ENCODE peak calls at places on chromosomes 2 and 18, in ten cellular contexts. One of them, this sample, is unnamed.

GRCh38 chr2:190404487-190404886 is 3.7 kb upstream of the MFSD6 start:
- DNase-seq in BJ: no peak
- DNase-seq in T-helper 9 cell: no peak
- DNase-seq in NCI-H2081: no peak
- DNase-seq in HEK293T: no peak
- DNase-seq in endothelial cell: no peak
- DNase-seq in activated CD4-positive, alpha-beta T cell treated with anti-CD3 and anti-CD28 coated beads for 4 hours: peak
- DNase-seq in cardiac fibroblast: peak
- DNase-seq in GM20000: no peak
- DNase-seq in stimulated activated CD8-positive, alpha-beta memory T cell treated with anti-CD3 and anti-CD28 coated beads, Interleukin-15, amount 100 ng/mL, for 24 hours: no peak
- DNase-seq in this sample: no peak

GRCh38 chr2:176956791-176957190 is 255.8 kb upstream of the HNRNPA3 start:
- DNase-seq in cardiac fibroblast: no peak
- DNase-seq in BJ: no peak
- DNase-seq in activated CD4-positive, alpha-beta T cell treated with anti-CD3 and anti-CD28 coated beads for 4 hours: no peak
- DNase-seq in HEK293T: no peak
- DNase-seq in stimulated activated CD8-positive, alpha-beta memory T cell treated with anti-CD3 and anti-CD28 coated beads, Interleukin-15, amount 100 ng/mL, for 24 hours: no peak
- DNase-seq in GM20000: no peak
- DNase-seq in NCI-H2081: no peak
- DNase-seq in T-helper 9 cell: no peak
- DNase-seq in endothelial cell: no peak
- DNase-seq in this sample: no peak

GRCh38 chr18:8854962-8855361 is 149.6 kb downstream of the MTCL1 start:
- DNase-seq in NCI-H2081: no peak
- DNase-seq in HEK293T: no peak
- DNase-seq in stimulated activated CD8-positive, alpha-beta memory T cell treated with anti-CD3 and anti-CD28 coated beads, Interleukin-15, amount 100 ng/mL, for 24 hours: no peak
- DNase-seq in GM20000: no peak
- DNase-seq in T-helper 9 cell: no peak
- DNase-seq in activated CD4-positive, alpha-beta T cell treated with anti-CD3 and anti-CD28 coated beads for 4 hours: no peak
- DNase-seq in cardiac fibroblast: no peak
- DNase-seq in BJ: no peak
- DNase-seq in endothelial cell: no peak
- DNase-seq in this sample: no peak

GRCh38 chr18:79367480-79367879 is 28.2 kb upstream of the NFATC1 start:
- DNase-seq in activated CD4-positive, alpha-beta T cell treated with anti-CD3 and anti-CD28 coated beads for 4 hours: no peak
- DNase-seq in stimulated activated CD8-positive, alpha-beta memory T cell treated with anti-CD3 and anti-CD28 coated beads, Interleukin-15, amount 100 ng/mL, for 24 hours: no peak
- DNase-seq in BJ: no peak
- DNase-seq in NCI-H2081: no peak
- DNase-seq in endothelial cell: no peak
- DNase-seq in GM20000: no peak
- DNase-seq in cardiac fibroblast: no peak
- DNase-seq in HEK293T: no peak
- DNase-seq in T-helper 9 cell: no peak
- DNase-seq in this sample: no peak

GRCh38 chr2:154507186-154507585 is 191.3 kb upstream of the KCNJ3 start:
- DNase-seq in stimulated activated CD8-positive, alpha-beta memory T cell treated with anti-CD3 and anti-CD28 coated beads, Interleukin-15, amount 100 ng/mL, for 24 hours: no peak
- DNase-seq in HEK293T: peak
- DNase-seq in cardiac fibroblast: no peak
- DNase-seq in activated CD4-positive, alpha-beta T cell treated with anti-CD3 and anti-CD28 coated beads for 4 hours: no peak
- DNase-seq in GM20000: no peak
- DNase-seq in T-helper 9 cell: no peak
- DNase-seq in endothelial cell: no peak
- DNase-seq in BJ: no peak
- DNase-seq in NCI-H2081: no peak
- DNase-seq in this sample: no peak

GRCh38 chr2:239052720-239053665 is 205.1 kb downstream of the TWIST2 start:
- DNase-seq in BJ: no peak
- DNase-seq in activated CD4-positive, alpha-beta T cell treated with anti-CD3 and anti-CD28 coated beads for 4 hours: no peak
- DNase-seq in T-helper 9 cell: no peak
- DNase-seq in NCI-H2081: no peak
- DNase-seq in cardiac fibroblast: no peak
- DNase-seq in GM20000: no peak
- DNase-seq in HEK293T: no peak
- DNase-seq in stimulated activated CD8-positive, alpha-beta memory T cell treated with anti-CD3 and anti-CD28 coated beads, Interleukin-15, amount 100 ng/mL, for 24 hours: no peak
- DNase-seq in endothelial cell: no peak
- DNase-seq in this sample: no peak

GRCh38 chr2:60885683-60886082 is 4.3 kb downstream of the REL start:
- DNase-seq in activated CD4-positive, alpha-beta T cell treated with anti-CD3 and anti-CD28 coated beads for 4 hours: no peak
- DNase-seq in HEK293T: no peak
- DNase-seq in NCI-H2081: no peak
- DNase-seq in stimulated activated CD8-positive, alpha-beta memory T cell treated with anti-CD3 and anti-CD28 coated beads, Interleukin-15, amount 100 ng/mL, for 24 hours: no peak
- DNase-seq in T-helper 9 cell: no peak
- DNase-seq in BJ: no peak
- DNase-seq in cardiac fibroblast: no peak
- DNase-seq in endothelial cell: no peak
- DNase-seq in GM20000: no peak
- DNase-seq in this sample: no peak

GRCh38 chr2:234403074-234403473 is 93.8 kb downstream of the ARL4C start:
- DNase-seq in T-helper 9 cell: no peak
- DNase-seq in stimulated activated CD8-positive, alpha-beta memory T cell treated with anti-CD3 and anti-CD28 coated beads, Interleukin-15, amount 100 ng/mL, for 24 hours: no peak
- DNase-seq in BJ: no peak
- DNase-seq in cardiac fibroblast: peak
- DNase-seq in endothelial cell: no peak
- DNase-seq in GM20000: no peak
- DNase-seq in NCI-H2081: no peak
- DNase-seq in activated CD4-positive, alpha-beta T cell treated with anti-CD3 and anti-CD28 coated beads for 4 hours: no peak
- DNase-seq in HEK293T: no peak
- DNase-seq in this sample: no peak

GRCh38 chr18:23872701-23873550 is 141.6 kb upstream of the TTC39C start:
- DNase-seq in HEK293T: no peak
- DNase-seq in cardiac fibroblast: no peak
- DNase-seq in T-helper 9 cell: peak
- DNase-seq in BJ: no peak
- DNase-seq in GM20000: no peak
- DNase-seq in NCI-H2081: no peak
- DNase-seq in activated CD4-positive, alpha-beta T cell treated with anti-CD3 and anti-CD28 coated beads for 4 hours: peak
- DNase-seq in stimulated activated CD8-positive, alpha-beta memory T cell treated with anti-CD3 and anti-CD28 coated beads, Interleukin-15, amount 100 ng/mL, for 24 hours: no peak
- DNase-seq in endothelial cell: no peak
- DNase-seq in this sample: no peak

GRCh38 chr18:57807336-57808117 is 4.4 kb upstream of the ATP8B1 start:
- DNase-seq in activated CD4-positive, alpha-beta T cell treated with anti-CD3 and anti-CD28 coated beads for 4 hours: no peak
- DNase-seq in endothelial cell: no peak
- DNase-seq in GM20000: no peak
- DNase-seq in NCI-H2081: no peak
- DNase-seq in BJ: peak
- DNase-seq in stimulated activated CD8-positive, alpha-beta memory T cell treated with anti-CD3 and anti-CD28 coated beads, Interleukin-15, amount 100 ng/mL, for 24 hours: no peak
- DNase-seq in T-helper 9 cell: no peak
- DNase-seq in HEK293T: no peak
- DNase-seq in cardiac fibroblast: peak
- DNase-seq in this sample: no peak

GRCh38 chr2:118830886-118831285 is 16.6 kb downstream of the EN1 start:
- DNase-seq in stimulated activated CD8-positive, alpha-beta memory T cell treated with anti-CD3 and anti-CD28 coated beads, Interleukin-15, amount 100 ng/mL, for 24 hours: no peak
- DNase-seq in T-helper 9 cell: no peak
- DNase-seq in endothelial cell: no peak
- DNase-seq in NCI-H2081: no peak
- DNase-seq in GM20000: no peak
- DNase-seq in cardiac fibroblast: no peak
- DNase-seq in activated CD4-positive, alpha-beta T cell treated with anti-CD3 and anti-CD28 coated beads for 4 hours: no peak
- DNase-seq in BJ: no peak
- DNase-seq in HEK293T: no peak
- DNase-seq in this sample: no peak

GRCh38 chr18:42929857-42930256 is 185.6 kb downstream of the RIT2 start:
- DNase-seq in endothelial cell: no peak
- DNase-seq in NCI-H2081: no peak
- DNase-seq in cardiac fibroblast: peak
- DNase-seq in BJ: no peak
- DNase-seq in stimulated activated CD8-positive, alpha-beta memory T cell treated with anti-CD3 and anti-CD28 coated beads, Interleukin-15, amount 100 ng/mL, for 24 hours: no peak
- DNase-seq in activated CD4-positive, alpha-beta T cell treated with anti-CD3 and anti-CD28 coated beads for 4 hours: no peak
- DNase-seq in T-helper 9 cell: no peak
- DNase-seq in GM20000: no peak
- DNase-seq in HEK293T: no peak
- DNase-seq in this sample: no peak

This sample was measured in GM12891.